ENCODE peak calls at places on chromosomes 16 and 17, in six cellular contexts. L, Z, N, M, O and P are unnamed samples.

GRCh38 chr17:47077576-47077975 is 98.5 kb upstream of the RPRML start:
- DNase-seq in L (no peak), Z (no peak), N (no peak), M (no peak), O (no peak), P (no peak)

GRCh38 chr16:7132465-7132864 is 200.2 kb upstream of the RBFOX1 start:
- DNase-seq in L (no peak), Z (no peak), N (no peak), M (no peak), O (no peak), P (no peak)

GRCh38 chr16:89687092-89687940 is 827 bp downstream of the CDK10 start:
- DNase-seq in L (peak), Z (no peak), N (no peak), M (peak), O (no peak), P (no peak)

GRCh38 chr17:79844869-79845600 is 5.8 kb upstream of the CBX4 start:
- DNase-seq in L (peak), Z (peak), N (peak), M (peak), O (no peak), P (peak)

GRCh38 chr16:9258423-9259051 is 167.1 kb downstream of the HAPSTR1 start:
- DNase-seq in L (peak), Z (no peak), N (no peak), M (peak), O (no peak), P (no peak)

GRCh38 chr17:17350491-17351355 is 47.5 kb downstream of the NT5M start:
- DNase-seq in L (no peak), Z (peak), N (peak), M (no peak), O (no peak), P (no peak)

GRCh38 chr16:56910654-56911539 is 21.0 kb upstream of the HERPUD1 start:
- DNase-seq in L (peak), Z (peak), N (no peak), M (no peak), O (no peak), P (no peak)

GRCh38 chr17:63222655-63223054 is 223.5 kb downstream of the CYB561 start:
- DNase-seq in L (peak), Z (no peak), N (no peak), M (no peak), O (no peak), P (no peak)

GRCh38 chr17:5516060-5516792 is 29.9 kb downstream of the MIS12 start:
- DNase-seq in L (no peak), Z (peak), N (no peak), M (no peak), O (no peak), P (no peak)

GRCh38 chr17:48814504-48814903 is 2.5 kb downstream of the TTLL6 start:
- DNase-seq in L (peak), Z (peak), N (peak), M (peak), O (no peak), P (peak)

GRCh38 chr17:73748521-73748920 is 104.3 kb upstream of the SDK2 start:
- DNase-seq in L (no peak), Z (no peak), N (no peak), M (peak), O (no peak), P (no peak)